ENCODE peak calls at places on chromosomes 1 and 21, in four cellular contexts. L is transverse colon, K is endothelial cell, P is foreskin fibroblast. Q is an unnamed sample.
A peak's percentile ranks its signal among the peaks of the same experiment; 100 is the strongest.

GRCh38 chr1:244052011-244052727 is 1.1 kb downstream of the ZBTB18 start:
- DNase-seq in K (no peak), L (no peak), P (peak; percentile 41), Q (no peak)

GRCh38 chr1:185257947-185258203 is 59.2 kb downstream of the IVNS1ABP start:
- DNase-seq in L (no peak), K (no peak), P (peak; percentile 77), Q (no peak)

GRCh38 chr21:27058673-27059365 is 91.9 kb upstream of the ADAMTS5 start:
- DNase-seq in L (no peak), K (no peak), P (no peak), Q (no peak)

GRCh38 chr1:63740432-63740831 is 33.4 kb upstream of the ROR1 start:
- DNase-seq in L (no peak), P (no peak), K (no peak), Q (no peak)

GRCh38 chr1:226821719-226822085 is 48.7 kb upstream of the PSEN2 start:
- DNase-seq in K (no peak), P (peak; percentile 73), L (no peak), Q (no peak)

GRCh38 chr1:19645544-19646252 is 1.6 kb downstream of the NBL1 start:
- DNase-seq in L (peak; percentile 34), K (no peak), P (peak; percentile 64), Q (no peak)

GRCh38 chr1:39933956-39934941 is 20.7 kb upstream of the MFSD2A start:
- DNase-seq in P (peak; percentile 100), K (no peak), L (peak; percentile 88), Q (no peak)

GRCh38 chr1:204630460-204630905 is 55.1 kb downstream of the LRRN2 start:
- DNase-seq in L (no peak), K (no peak), P (no peak), Q (no peak)

GRCh38 chr1:93681095-93681548 is 515 bp downstream of the BCAR3 start:
- DNase-seq in L (no peak), K (peak; percentile 47), P (no peak), Q (peak; percentile 55)

GRCh38 chr1:66292944-66293343 is 241.0 kb upstream of the SGIP1 start:
- DNase-seq in P (peak; percentile 58), K (no peak), L (no peak), Q (no peak)

GRCh38 chr1:85230305-85230977 is 29.0 kb downstream of the C1orf52 start:
- DNase-seq in P (no peak), K (peak; percentile 6), L (no peak), Q (no peak)

GRCh38 chr1:201499795-201500669 is 6.9 kb downstream of the CSRP1 start:
- DNase-seq in L (no peak), K (no peak), P (no peak), Q (no peak)

GRCh38 chr1:2860476-2861142 is 59.1 kb upstream of the TTC34 start:
- DNase-seq in K (no peak), P (no peak), L (no peak), Q (no peak)

GRCh38 chr1:56432561-56432971 is 146.8 kb downstream of the PLPP3 start:
- DNase-seq in P (no peak), L (no peak), K (no peak), Q (no peak)

GRCh38 chr1:201633811-201634210 is 94.9 kb downstream of the NAV1 start:
- DNase-seq in P (no peak), L (no peak), K (no peak), Q (no peak)

GRCh38 chr21:44018813-44019567 is 6.9 kb downstream of the TRAPPC10 start:
- DNase-seq in K (no peak), P (no peak), L (no peak), Q (no peak)

GRCh38 chr1:6415979-6416656 is 3.6 kb downstream of the HES2 start:
- DNase-seq in K (no peak), L (no peak), P (no peak), Q (no peak)

GRCh38 chr1:6412896-6413295 is 6.8 kb downstream of the HES2 start:
- DNase-seq in L (peak; percentile 30), K (no peak), P (no peak), Q (no peak)

GRCh38 chr1:6416906-6417305 is 2.8 kb downstream of the HES2 start:
- DNase-seq in P (no peak), K (no peak), L (no peak), Q (no peak)

GRCh38 chr1:6414881-6415280 is 4.8 kb downstream of the HES2 start:
- DNase-seq in K (no peak), P (no peak), L (peak; percentile 47), Q (no peak)

GRCh38 chr1:6414443-6414844 is 5.3 kb downstream of the HES2 start:
- DNase-seq in L (peak; percentile 56), P (peak; percentile 70), K (peak; percentile 65), Q (peak; percentile 80)
- TF ChIP-seq CTCF in L (no peak), P (peak; percentile 62), K (peak; percentile 57), Q (peak; percentile 40)

DNA sequence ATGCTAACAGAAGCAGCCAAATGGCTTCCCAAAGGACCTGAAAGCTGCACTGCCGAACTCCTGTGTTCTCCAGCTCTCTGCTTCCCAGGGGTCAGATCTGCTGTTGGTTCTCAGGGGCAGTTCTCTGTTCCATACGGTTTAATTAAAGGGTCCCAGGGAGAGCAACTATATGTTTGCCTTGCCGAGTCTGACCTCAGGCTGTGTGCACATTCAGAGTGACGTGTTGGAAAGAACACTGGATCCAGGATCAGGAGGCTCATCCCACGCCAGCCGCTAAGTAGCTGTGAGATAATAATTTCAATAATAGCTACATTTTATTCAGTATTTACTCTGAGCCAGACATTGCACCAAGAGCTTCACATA is 23.4 kb downstream of the NENF start:
- DNase-seq in K (no peak), L (no peak), P (peak; percentile 24), Q (no peak)
- TF ChIP-seq CTCF in K (peak; percentile 49), L (no peak), P (no peak), Q (no peak)

GRCh38 chr1:92298573-92299476 is at the start of the genes GLMN and RPAP2:
- DNase-seq in K (peak; percentile 79), L (peak; percentile 84), P (peak; percentile 94), Q (peak; percentile 92)
- TF ChIP-seq CTCF in K (no peak), L (no peak), P (no peak), Q (no peak)

DNA sequence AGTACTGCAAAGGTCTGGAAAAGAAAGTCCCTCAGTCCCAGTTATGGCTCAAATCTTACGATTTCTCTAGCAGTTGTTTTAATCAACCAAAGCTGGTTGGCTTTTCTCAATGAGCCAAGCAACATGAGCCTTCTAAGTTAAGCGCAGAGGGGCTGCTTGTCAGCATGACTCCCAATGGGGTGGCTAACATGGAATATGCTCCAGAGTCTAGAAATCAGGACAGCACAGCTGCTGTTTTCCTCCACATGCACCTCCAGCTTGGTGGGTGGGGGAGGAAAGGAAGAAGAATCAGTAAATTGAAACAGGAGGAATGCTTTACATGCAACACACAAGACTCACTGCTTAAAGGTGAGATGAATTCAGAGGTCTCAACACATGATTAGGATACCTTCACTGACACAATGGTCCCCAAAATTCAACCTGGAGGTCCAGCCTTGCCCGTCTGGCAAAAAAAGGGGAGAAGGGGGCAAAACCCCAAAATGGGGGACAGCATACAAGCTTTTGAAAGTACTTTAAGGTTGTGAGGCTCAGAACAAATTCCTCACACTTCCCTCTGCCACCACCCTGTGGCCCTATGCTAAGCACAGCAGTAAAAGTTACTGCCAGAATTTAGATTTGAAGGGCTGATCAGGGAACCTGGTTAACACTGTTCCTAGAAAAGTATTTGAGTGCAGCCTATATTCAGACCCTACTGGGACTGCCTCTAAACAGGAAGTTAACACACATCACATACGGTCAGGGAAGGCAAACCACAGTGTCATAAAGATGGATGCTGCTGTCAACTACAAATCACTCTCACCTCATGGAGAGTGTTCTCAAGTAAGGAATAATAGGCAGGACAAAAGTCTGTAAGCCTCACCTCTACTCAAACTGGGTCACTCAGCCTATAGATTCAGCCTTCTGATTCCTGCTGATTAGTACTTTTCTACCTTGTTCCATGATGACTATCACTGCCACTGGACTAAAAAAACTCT is 2.6 kb downstream of the GATAD2B start:
- DNase-seq in L (no peak), P (peak; percentile 69), K (no peak), Q (peak; percentile 29)
- TF ChIP-seq CTCF in L (no peak), P (peak; percentile 24), K (no peak), Q (peak; percentile 32)

Q was measured in GM13976.